ENCODE peak calls at places on chromosome 5, in seven cellular contexts. Z is Panc1; G is neural progenitor cell; R is neuronal stem cell; A is CD4-positive, alpha-beta memory T cell; L is OCI-LY7; W is body of pancreas. T is an unnamed sample. For H3K4me1, the result is how much of the 10 kb centered on the place peaks cover.

GRCh38 chr5:157610990-157611389 is 35.4 kb upstream of the ADAM19 start:
- DNase-seq in R (no peak), W (no peak), G (no peak), L (no peak), Z (no peak), A (no peak), T (no peak)

GRCh38 chr5:78649220-78649700 is 688 bp upstream of the LHFPL2 start:
- DNase-seq in L (peak), A (no peak), R (no peak), Z (no peak), G (peak), W (no peak), T (no peak)

GRCh38 chr5:31741496-31741895 is 102.6 kb downstream of the PDZD2 start:
- DNase-seq in A (no peak), R (no peak), Z (no peak), L (no peak), W (no peak), G (no peak), T (no peak)

GRCh38 chr5:109739741-109740140 is 50.0 kb downstream of the MAN2A1 start:
- DNase-seq in Z (no peak), A (no peak), G (peak), L (no peak), R (peak), W (no peak), T (no peak)

GRCh38 chr5:107781451-107781850 is 110.7 kb upstream of the EFNA5 start:
- DNase-seq in L (no peak), Z (no peak), R (no peak), G (no peak), W (no peak), A (no peak), T (no peak)

GRCh38 chr5:175657593-175658271 is at the start of gene HRH2:
- DNase-seq in L (no peak), R (no peak), W (no peak), Z (no peak), A (peak), G (peak), T (no peak)

GRCh38 chr5:91283899-91284298 is 99.2 kb downstream of the ARRDC3 start:
- DNase-seq in Z (no peak), W (no peak), L (no peak), A (no peak), R (no peak), G (no peak), T (no peak)

GRCh38 chr5:169746147-169746694 is 109.1 kb downstream of the DOCK2 start:
- DNase-seq in L (no peak), A (no peak), R (no peak), W (no peak), G (no peak), Z (no peak), T (no peak)

GRCh38 chr5:43646997-43647396 is 44.0 kb downstream of the NNT start:
- DNase-seq in W (no peak), A (no peak), R (no peak), G (no peak), L (no peak), Z (no peak), T (no peak)

GRCh38 chr5:146872191-146872590 is 6.4 kb downstream of the PPP2R2B start:
- DNase-seq in L (no peak), R (no peak), A (no peak), W (no peak), Z (no peak), G (no peak), T (no peak)
- H3K4me1 ChIP-seq in L (under half), R (under half), A (under half), W (under half), Z (under half), G (under half), T (under half)

GRCh38 chr5:148740966-148741742 is 85.3 kb upstream of the ADRB2 start:
- DNase-seq in W (no peak), G (peak), Z (peak), L (peak), A (no peak), R (peak), T (no peak)

GRCh38 chr5:148739023-148739422 is 84.7 kb upstream of the HTR4 start:
- DNase-seq in W (no peak), R (no peak), Z (no peak), L (no peak), A (no peak), G (no peak), T (no peak)

GRCh38 chr5:148735301-148735700 is 81.0 kb upstream of the HTR4 start:
- DNase-seq in R (no peak), W (no peak), G (no peak), Z (no peak), L (no peak), A (no peak), T (no peak)

GRCh38 chr5:148739524-148739923 is 85.2 kb upstream of the HTR4 start:
- DNase-seq in R (no peak), G (no peak), Z (no peak), W (no peak), A (no peak), L (no peak), T (no peak)

GRCh38 chr5:148740466-148740865 is 85.9 kb upstream of the ADRB2 start:
- DNase-seq in R (no peak), Z (no peak), W (no peak), A (no peak), G (no peak), L (no peak), T (no peak)
- H3K4me1 ChIP-seq in R (under half), Z (under half), W (under half), A (under half), G (under half), L (under half), T (under half)

DNA sequence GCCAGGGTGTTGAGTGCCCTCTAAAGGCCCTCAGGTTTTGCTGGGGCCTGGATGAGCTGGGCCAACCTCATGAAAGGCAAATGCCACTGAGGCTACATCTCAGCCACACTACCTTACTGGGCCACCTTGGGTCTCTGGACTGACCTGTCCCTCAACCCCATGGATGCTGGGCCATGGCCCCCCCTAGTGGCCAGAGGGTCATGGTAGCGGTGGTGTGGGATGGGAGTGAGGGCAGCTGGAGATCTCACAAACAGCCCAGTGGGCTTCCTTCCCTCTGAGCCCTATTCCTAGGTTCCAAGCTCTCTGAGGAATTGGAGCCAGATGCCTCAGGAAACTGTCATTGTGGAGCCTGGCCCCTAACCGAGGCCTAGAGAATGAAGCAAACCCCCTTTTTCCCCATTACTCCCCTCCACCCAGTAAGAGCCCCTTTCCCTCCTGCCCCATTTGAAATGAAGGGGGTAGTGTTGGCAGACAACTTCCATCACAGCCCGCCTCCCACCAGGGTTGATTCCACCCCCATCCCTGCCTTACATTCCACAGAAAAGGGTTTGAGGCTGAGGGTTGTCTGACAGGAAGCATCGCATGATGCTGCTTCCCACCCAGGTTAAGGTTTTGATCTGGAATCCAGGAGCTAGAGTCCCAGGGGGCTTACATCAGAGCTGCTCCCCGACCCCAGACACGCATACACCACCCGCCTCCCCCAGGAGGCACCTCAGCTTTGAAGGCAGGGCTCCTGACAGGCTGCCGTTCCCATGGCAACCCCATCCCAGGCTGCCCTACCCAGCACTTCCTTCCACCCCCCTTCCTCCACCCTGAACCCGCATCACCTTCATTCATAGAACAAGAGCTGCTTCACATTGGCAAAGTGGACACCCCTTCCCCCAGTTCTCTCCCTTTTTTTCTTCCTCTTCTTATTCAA is 63.9 kb downstream of the PCDH1 start:
- DNase-seq in R (peak), A (peak), L (peak), Z (peak), G (peak), W (peak), T (peak)
- H3K4me1 ChIP-seq in R (under half), A (under half), L (under half), Z (under half), G (half or more), W (under half), T (under half)

GRCh38 chr5:139413963-139414362 is 10.1 kb upstream of the SPATA24 start:
- DNase-seq in Z (no peak), A (no peak), G (no peak), L (no peak), R (no peak), W (no peak), T (no peak)
- H3K4me1 ChIP-seq in Z (under half), A (under half), G (under half), L (under half), R (under half), W (under half), T (under half)

DNA sequence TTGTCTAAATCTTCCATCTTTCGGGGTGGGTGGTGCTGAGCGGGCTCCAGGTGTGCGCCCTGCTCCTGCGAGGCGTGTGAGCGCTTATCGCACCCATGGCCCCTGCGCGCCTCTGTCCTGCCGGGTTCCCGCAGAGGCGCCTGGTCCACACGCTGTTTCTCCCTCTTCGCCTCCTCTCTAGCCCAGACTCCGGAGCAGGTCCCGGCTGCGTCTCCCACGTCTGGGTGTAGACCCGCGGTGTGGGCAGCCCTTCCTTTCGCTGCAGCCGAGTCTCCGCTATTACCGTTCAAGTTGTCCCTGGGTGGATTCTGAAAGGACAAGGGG is 40.5 kb upstream of the PLEKHG4B start:
- DNase-seq in L (no peak), R (no peak), G (no peak), A (no peak), Z (no peak), W (no peak), T (no peak)
- H3K4me1 ChIP-seq in L (under half), R (under half), G (under half), A (under half), Z (under half), W (under half), T (under half)

GRCh38 chr5:179818746-179819295 is 1.9 kb upstream of the SQSTM1 start:
- DNase-seq in L (peak), Z (peak), G (peak), A (peak), W (peak), R (no peak), T (peak)
- H3K4me1 ChIP-seq in L (under half), Z (under half), G (under half), A (under half), W (half or more), R (under half), T (under half)